ENCODE peak calls at places on chromosomes 13 and 19, in ten cellular contexts. One of them, this sample, is unnamed.

GRCh38 chr13:48110132-48110868 is 15.4 kb upstream of the MED4 start:
- DNase-seq in GDM1: no peak
- DNase-seq in psoas muscle: no peak
- DNase-seq in GM23248: peak; percentile 5
- DNase-seq in IMR-90: no peak
- DNase-seq in breast epithelium: no peak
- DNase-seq in GM04504: no peak
- DNase-seq in NB4: no peak
- DNase-seq in BJ: no peak
- DNase-seq in left ventricle myocardium inferior: no peak
- DNase-seq in this sample: no peak

GRCh38 chr19:29548483-29549085 is 22.8 kb downstream of the VSTM2B start:
- DNase-seq in IMR-90: no peak
- DNase-seq in GM23248: no peak
- DNase-seq in NB4: no peak
- DNase-seq in GM04504: no peak
- DNase-seq in psoas muscle: no peak
- DNase-seq in breast epithelium: peak; percentile 35
- DNase-seq in GDM1: no peak
- DNase-seq in BJ: no peak
- DNase-seq in left ventricle myocardium inferior: no peak
- DNase-seq in this sample: no peak

GRCh38 chr19:47035127-47035494 is 13.3 kb downstream of the TMEM160 start:
- DNase-seq in BJ: no peak
- DNase-seq in breast epithelium: no peak
- DNase-seq in GM23248: peak; percentile 43
- DNase-seq in left ventricle myocardium inferior: no peak
- DNase-seq in IMR-90: no peak
- DNase-seq in psoas muscle: no peak
- DNase-seq in GM04504: no peak
- DNase-seq in NB4: peak; percentile 98
- DNase-seq in GDM1: no peak
- DNase-seq in this sample: peak; percentile 28

GRCh38 chr19:18322318-18322758 is 538 bp downstream of the LSM4 start:
- DNase-seq in GDM1: peak; percentile 50
- DNase-seq in psoas muscle: peak; percentile 49
- DNase-seq in left ventricle myocardium inferior: peak; percentile 46
- DNase-seq in BJ: no peak
- DNase-seq in GM23248: peak; percentile 80
- DNase-seq in GM04504: peak; percentile 40
- DNase-seq in IMR-90: peak; percentile 65
- DNase-seq in NB4: peak; percentile 83
- DNase-seq in breast epithelium: no peak
- DNase-seq in this sample: peak; percentile 32

GRCh38 chr13:28584873-28585317 is 74.0 kb upstream of the POMP start:
- DNase-seq in NB4: no peak
- DNase-seq in GM23248: peak; percentile 63
- DNase-seq in GDM1: no peak
- DNase-seq in psoas muscle: no peak
- DNase-seq in IMR-90: peak; percentile 71
- DNase-seq in GM04504: peak; percentile 53
- DNase-seq in breast epithelium: no peak
- DNase-seq in BJ: peak; percentile 82
- DNase-seq in left ventricle myocardium inferior: no peak
- DNase-seq in this sample: no peak

GRCh38 chr19:41696402-41697197 is 8.5 kb upstream of the CEACAM7 start:
- DNase-seq in left ventricle myocardium inferior: no peak
- DNase-seq in BJ: no peak
- DNase-seq in NB4: peak; percentile 35
- DNase-seq in GDM1: peak; percentile 5
- DNase-seq in GM04504: peak; percentile 1
- DNase-seq in psoas muscle: no peak
- DNase-seq in IMR-90: no peak
- DNase-seq in GM23248: peak; percentile 16
- DNase-seq in breast epithelium: no peak
- DNase-seq in this sample: peak; percentile 37

GRCh38 chr13:110880627-110881026 is 34.2 kb downstream of the ANKRD10 start:
- DNase-seq in GM04504: no peak
- DNase-seq in breast epithelium: no peak
- DNase-seq in GM23248: no peak
- DNase-seq in NB4: no peak
- DNase-seq in GDM1: no peak
- DNase-seq in left ventricle myocardium inferior: no peak
- DNase-seq in IMR-90: no peak
- DNase-seq in psoas muscle: no peak
- DNase-seq in BJ: no peak
- DNase-seq in this sample: no peak

GRCh38 chr13:100798739-100799361 is 124.3 kb upstream of the TMTC4 start:
- DNase-seq in psoas muscle: no peak
- DNase-seq in GM04504: no peak
- DNase-seq in GDM1: no peak
- DNase-seq in BJ: no peak
- DNase-seq in NB4: no peak
- DNase-seq in left ventricle myocardium inferior: no peak
- DNase-seq in breast epithelium: no peak
- DNase-seq in GM23248: no peak
- DNase-seq in IMR-90: no peak
- DNase-seq in this sample: no peak

GRCh38 chr19:48258350-48258749 is 2.6 kb upstream of the CARD8 start:
- DNase-seq in GDM1: peak; percentile 33
- DNase-seq in GM23248: no peak
- DNase-seq in left ventricle myocardium inferior: no peak
- DNase-seq in psoas muscle: no peak
- DNase-seq in GM04504: no peak
- DNase-seq in breast epithelium: no peak
- DNase-seq in IMR-90: no peak
- DNase-seq in BJ: no peak
- DNase-seq in NB4: peak; percentile 87
- DNase-seq in this sample: peak; percentile 12

GRCh38 chr19:4386038-4386782 is 14.1 kb downstream of the SH3GL1 start:
- DNase-seq in GM04504: no peak
- DNase-seq in BJ: no peak
- DNase-seq in psoas muscle: peak; percentile 15
- DNase-seq in GDM1: no peak
- DNase-seq in left ventricle myocardium inferior: no peak
- DNase-seq in GM23248: peak; percentile 53
- DNase-seq in breast epithelium: no peak
- DNase-seq in IMR-90: peak; percentile 53
- DNase-seq in NB4: no peak
- DNase-seq in this sample: no peak

GRCh38 chr19:28294395-28294794 is 918.6 kb downstream of the UQCRFS1 start:
- DNase-seq in NB4: peak; percentile 16
- DNase-seq in GM04504: no peak
- DNase-seq in GM23248: peak; percentile 88
- DNase-seq in GDM1: no peak
- DNase-seq in breast epithelium: no peak
- DNase-seq in IMR-90: no peak
- DNase-seq in psoas muscle: no peak
- DNase-seq in left ventricle myocardium inferior: no peak
- DNase-seq in BJ: no peak
- DNase-seq in this sample: no peak

GRCh38 chr13:99193152-99193551 is 7.5 kb upstream of the UBAC2 start:
- DNase-seq in breast epithelium: no peak
- DNase-seq in IMR-90: no peak
- DNase-seq in NB4: no peak
- DNase-seq in GDM1: no peak
- DNase-seq in GM04504: no peak
- DNase-seq in left ventricle myocardium inferior: no peak
- DNase-seq in psoas muscle: no peak
- DNase-seq in GM23248: no peak
- DNase-seq in BJ: no peak
- DNase-seq in this sample: no peak

GRCh38 chr19:33432408-33433170 is 59.1 kb downstream of the CEBPG start:
- DNase-seq in GDM1: no peak
- DNase-seq in breast epithelium: peak; percentile 34
- DNase-seq in left ventricle myocardium inferior: no peak
- DNase-seq in BJ: no peak
- DNase-seq in GM23248: no peak
- DNase-seq in IMR-90: no peak
- DNase-seq in psoas muscle: no peak
- DNase-seq in NB4: no peak
- DNase-seq in GM04504: no peak
- DNase-seq in this sample: no peak

GRCh38 chr19:18456974-18457373 is 19.0 kb upstream of the ISYNA1 start:
- DNase-seq in GDM1: no peak
- DNase-seq in GM23248: peak; percentile 75
- DNase-seq in BJ: no peak
- DNase-seq in left ventricle myocardium inferior: peak; percentile 63
- DNase-seq in GM04504: no peak
- DNase-seq in psoas muscle: peak; percentile 76
- DNase-seq in IMR-90: no peak
- DNase-seq in NB4: no peak
- DNase-seq in breast epithelium: no peak
- DNase-seq in this sample: no peak

GRCh38 chr13:49690133-49690989 is 925 bp downstream of the EBPL start:
- DNase-seq in psoas muscle: no peak
- DNase-seq in GDM1: no peak
- DNase-seq in GM04504: no peak
- DNase-seq in BJ: no peak
- DNase-seq in GM23248: peak; percentile 58
- DNase-seq in NB4: peak; percentile 45
- DNase-seq in IMR-90: peak; percentile 87
- DNase-seq in breast epithelium: no peak
- DNase-seq in left ventricle myocardium inferior: no peak
- DNase-seq in this sample: peak; percentile 36

GRCh38 chr13:36163809-36164308 is 32.7 kb upstream of the DCLK1 start:
- DNase-seq in IMR-90: peak; percentile 87
- DNase-seq in left ventricle myocardium inferior: peak; percentile 66
- DNase-seq in NB4: no peak
- DNase-seq in GM23248: peak; percentile 1
- DNase-seq in psoas muscle: peak; percentile 51
- DNase-seq in GM04504: no peak
- DNase-seq in breast epithelium: no peak
- DNase-seq in GDM1: no peak
- DNase-seq in BJ: peak; percentile 72
- DNase-seq in this sample: no peak

GRCh38 chr19:4431808-4432674 is 25.6 kb downstream of the UBXN6 start:
- DNase-seq in left ventricle myocardium inferior: no peak
- DNase-seq in IMR-90: no peak
- DNase-seq in psoas muscle: no peak
- DNase-seq in breast epithelium: no peak
- DNase-seq in NB4: peak; percentile 69
- DNase-seq in GDM1: peak; percentile 13
- DNase-seq in GM04504: no peak
- DNase-seq in BJ: no peak
- DNase-seq in GM23248: no peak
- DNase-seq in this sample: peak; percentile 86

GRCh38 chr19:42386974-42387707 is 3.0 kb downstream of the CNFN start:
- DNase-seq in GM23248: peak; percentile 73
- DNase-seq in GM04504: peak; percentile 17
- DNase-seq in breast epithelium: peak; percentile 80
- DNase-seq in IMR-90: peak; percentile 33
- DNase-seq in GDM1: no peak
- DNase-seq in psoas muscle: peak; percentile 53
- DNase-seq in NB4: peak; percentile 58
- DNase-seq in left ventricle myocardium inferior: peak; percentile 53
- DNase-seq in BJ: no peak
- DNase-seq in this sample: peak; percentile 66

GRCh38 chr13:27276188-27276587 is 5.6 kb downstream of the RASL11A start:
- DNase-seq in GM04504: peak; percentile 56
- DNase-seq in psoas muscle: no peak
- DNase-seq in IMR-90: peak; percentile 58
- DNase-seq in GM23248: peak; percentile 70
- DNase-seq in left ventricle myocardium inferior: no peak
- DNase-seq in breast epithelium: no peak
- DNase-seq in NB4: no peak
- DNase-seq in BJ: peak; percentile 74
- DNase-seq in GDM1: no peak
- DNase-seq in this sample: no peak

GRCh38 chr19:2962018-2962670 is 15.2 kb upstream of the TLE6 start:
- DNase-seq in GM23248: peak; percentile 76
- DNase-seq in BJ: peak; percentile 37
- DNase-seq in left ventricle myocardium inferior: no peak
- DNase-seq in GDM1: peak; percentile 61
- DNase-seq in GM04504: no peak
- DNase-seq in psoas muscle: no peak
- DNase-seq in NB4: peak; percentile 68
- DNase-seq in IMR-90: peak; percentile 89
- DNase-seq in breast epithelium: no peak
- DNase-seq in this sample: peak; percentile 83

GRCh38 chr19:13806728-13807127 is 11.5 kb downstream of the ZSWIM4 start:
- DNase-seq in GM23248: no peak
- DNase-seq in GDM1: no peak
- DNase-seq in left ventricle myocardium inferior: no peak
- DNase-seq in psoas muscle: no peak
- DNase-seq in IMR-90: no peak
- DNase-seq in GM04504: no peak
- DNase-seq in BJ: no peak
- DNase-seq in NB4: no peak
- DNase-seq in breast epithelium: no peak
- DNase-seq in this sample: no peak

GRCh38 chr19:30696514-30696913 is 324.3 kb downstream of the ZNF536 start:
- DNase-seq in left ventricle myocardium inferior: no peak
- DNase-seq in GM04504: no peak
- DNase-seq in IMR-90: peak; percentile 9
- DNase-seq in GM23248: no peak
- DNase-seq in BJ: no peak
- DNase-seq in psoas muscle: no peak
- DNase-seq in GDM1: no peak
- DNase-seq in NB4: peak; percentile 35
- DNase-seq in breast epithelium: no peak
- DNase-seq in this sample: no peak

GRCh38 chr19:39542198-39542597 is 2.2 kb upstream of the EID2 start:
- DNase-seq in GDM1: no peak
- DNase-seq in psoas muscle: no peak
- DNase-seq in IMR-90: no peak
- DNase-seq in breast epithelium: no peak
- DNase-seq in GM04504: no peak
- DNase-seq in GM23248: no peak
- DNase-seq in left ventricle myocardium inferior: no peak
- DNase-seq in BJ: no peak
- DNase-seq in NB4: no peak
- DNase-seq in this sample: no peak

This sample was measured in Kasumi-1.